ENCODE peak calls at places on chromosomes 4 and X, in seven cellular contexts. H is IMR-90, R is mesendoderm, W is H9, K is neuronal stem cell, V is trophoblast cell, N is mesenchymal stem cell. F is an unnamed sample.

GRCh38 chrX:13250831-13251612 is 68.8 kb downstream of the ATXN3L start:
- DNase-seq in H (peak; percentile 94), R (no peak), W (no peak), K (no peak), V (no peak), N (peak; percentile 93), F (no peak)

GRCh38 chr4:88211473-88212252 is 53.2 kb upstream of the ABCG2 start:
- DNase-seq in H (peak; percentile 46), R (peak; percentile 60), W (no peak), K (peak; percentile 72), V (peak; percentile 43), N (peak; percentile 61), F (peak; percentile 68)

GRCh38 chr4:78938868-78939666 is at the start of gene PAQR3:
- DNase-seq in H (peak; percentile 76), R (peak; percentile 91), W (peak; percentile 86), K (peak; percentile 82), V (peak; percentile 81), N (peak; percentile 79), F (peak; percentile 91)

GRCh38 chrX:38055170-38055847 is 49.0 kb downstream of the SYTL5 start:
- DNase-seq in H (peak; percentile 31), R (no peak), W (no peak), K (no peak), V (no peak), N (no peak), F (no peak)

GRCh38 chr4:6989331-6989923 is 53.7 kb upstream of the TADA2B start:
- DNase-seq in H (no peak), R (no peak), W (no peak), K (no peak), V (no peak), N (no peak), F (no peak)

GRCh38 chr4:15303052-15303641 is 124.7 kb upstream of the C1QTNF7 start:
- DNase-seq in H (peak; percentile 80), R (no peak), W (no peak), K (no peak), V (peak; percentile 46), N (peak; percentile 96), F (no peak)

GRCh38 chr4:153260152-153260551 is 55.9 kb downstream of the TRIM2 start:
- DNase-seq in H (no peak), R (peak; percentile 76), W (peak; percentile 50), K (no peak), V (no peak), N (peak; percentile 18), F (no peak)

GRCh38 chrX:32877592-32877991 is 333.8 kb downstream of the DMD start:
- DNase-seq in H (peak; percentile 41), R (peak; percentile 63), W (no peak), K (no peak), V (no peak), N (no peak), F (no peak)

GRCh38 chr4:124641715-124642380 is 70.7 kb downstream of the ANKRD50 start:
- DNase-seq in H (peak; percentile 94), R (no peak), W (no peak), K (no peak), V (no peak), N (peak; percentile 54), F (no peak)

GRCh38 chr4:120921456-120922389 is 803 bp downstream of the PRDM5 start:
- DNase-seq in H (peak; percentile 68), R (peak; percentile 59), W (peak; percentile 53), K (no peak), V (peak; percentile 1), N (peak; percentile 76), F (no peak)

GRCh38 chr4:99002274-99002673 is 6.8 kb downstream of the METAP1 start:
- DNase-seq in H (no peak), R (no peak), W (no peak), K (no peak), V (no peak), N (no peak), F (no peak)

GRCh38 chrX:33183366-33183765 is 28.0 kb downstream of the DMD start:
- DNase-seq in H (peak; percentile 82), R (peak; percentile 51), W (no peak), K (no peak), V (no peak), N (peak; percentile 43), F (no peak)

GRCh38 chrX:87528487-87528886 is 10.9 kb downstream of the KLHL4 start:
- DNase-seq in H (no peak), R (no peak), W (no peak), K (no peak), V (no peak), N (no peak), F (no peak)

GRCh38 chr4:41189669-41190068 is 24.7 kb downstream of the APBB2 start:
- DNase-seq in H (no peak), R (no peak), W (no peak), K (no peak), V (no peak), N (no peak), F (no peak)

GRCh38 chr4:124152130-124152529 is 560.4 kb downstream of the ANKRD50 start:
- DNase-seq in H (no peak), R (no peak), W (no peak), K (no peak), V (no peak), N (no peak), F (no peak)

GRCh38 chr4:26360864-26361263 is 40.0 kb downstream of the RBPJ start:
- DNase-seq in H (no peak), R (peak; percentile 45), W (no peak), K (peak; percentile 9), V (no peak), N (peak; percentile 36), F (no peak)

GRCh38 chrX:65034641-65035450 is 58.6 kb upstream of the ZC4H2 start:
- DNase-seq in H (peak; percentile 68), R (peak; percentile 92), W (peak; percentile 90), K (peak; percentile 78), V (no peak), N (peak; percentile 82), F (peak; percentile 79)

GRCh38 chrX:21581479-21581878 is 76.7 kb downstream of the KLHL34 start:
- DNase-seq in H (no peak), R (no peak), W (no peak), K (no peak), V (no peak), N (no peak), F (no peak)

GRCh38 chrX:55120767-55121358 is 32.0 kb downstream of the PAGE2 start:
- DNase-seq in H (no peak), R (peak; percentile 89), W (no peak), K (no peak), V (no peak), N (no peak), F (no peak)

GRCh38 chr4:153643406-153644016 is 40.6 kb upstream of the TLR2 start:
- DNase-seq in H (peak; percentile 59), R (peak; percentile 54), W (no peak), K (no peak), V (no peak), N (peak; percentile 47), F (no peak)

GRCh38 chrX:70527053-70527452 is 82.4 kb downstream of the DLG3 start:
- DNase-seq in H (no peak), R (no peak), W (no peak), K (no peak), V (no peak), N (no peak), F (no peak)

GRCh38 chr4:44447563-44448504 is 775 bp downstream of the KCTD8 start:
- DNase-seq in H (no peak), R (peak; percentile 85), W (peak; percentile 70), K (peak; percentile 49), V (no peak), N (peak; percentile 11), F (no peak)

GRCh38 chr4:139658185-139658584 is 7.4 kb upstream of the MGST2 start:
- DNase-seq in H (no peak), R (no peak), W (peak; percentile 58), K (no peak), V (no peak), N (no peak), F (no peak)

GRCh38 chr4:181161669-181162068 is 1081.5 kb upstream of the TENM3 start:
- DNase-seq in H (no peak), R (no peak), W (no peak), K (no peak), V (no peak), N (no peak), F (no peak)

GRCh38 chrX:47873123-47873522 is 36.4 kb downstream of the ZNF81 start:
- DNase-seq in H (no peak), R (no peak), W (no peak), K (no peak), V (no peak), N (no peak), F (no peak)

GRCh38 chr4:45662996-45663395 is 460.9 kb downstream of the GABRG1 start:
- DNase-seq in H (no peak), R (no peak), W (no peak), K (peak; percentile 5), V (no peak), N (peak; percentile 3), F (no peak)
- H2BK120ac ChIP-seq in H (no peak overlapping the region), R (no peak overlapping the region), W (no peak overlapping the region), K (no peak overlapping the region), V (no peak overlapping the region), N (no peak overlapping the region), F (no peak overlapping the region)

GRCh38 chr4:159430896-159431295 is 328.0 kb downstream of the RAPGEF2 start:
- DNase-seq in H (no peak), R (no peak), W (no peak), K (no peak), V (no peak), N (no peak), F (no peak)
- H2BK120ac ChIP-seq in H (no peak overlapping the region), R (no peak overlapping the region), W (no peak overlapping the region), K (no peak overlapping the region), V (no peak overlapping the region), N (no peak overlapping the region), F (no peak overlapping the region)

GRCh38 chrX:40189621-40190020 is 91.9 kb upstream of the BCOR start:
- DNase-seq in H (no peak), R (no peak), W (no peak), K (no peak), V (no peak), N (no peak), F (no peak)

GRCh38 chrX:40189018-40189417 is 91.3 kb upstream of the BCOR start:
- DNase-seq in H (no peak), R (no peak), W (no peak), K (no peak), V (peak; percentile 79), N (peak; percentile 16), F (no peak)

GRCh38 chrX:40182615-40183014 is 84.9 kb upstream of the BCOR start:
- DNase-seq in H (no peak), R (no peak), W (no peak), K (no peak), V (no peak), N (no peak), F (no peak)

GRCh38 chrX:40182095-40182494 is 84.3 kb upstream of the BCOR start:
- DNase-seq in H (no peak), R (no peak), W (no peak), K (no peak), V (no peak), N (no peak), F (no peak)

GRCh38 chrX:40184968-40185367 is 87.2 kb upstream of the BCOR start:
- DNase-seq in H (no peak), R (no peak), W (no peak), K (no peak), V (no peak), N (no peak), F (no peak)
- H2BK120ac ChIP-seq in H (no peak overlapping the region), R (no peak overlapping the region), W (no peak overlapping the region), K (no peak overlapping the region), V (no peak overlapping the region), N (no peak overlapping the region), F (no peak overlapping the region)

DNA sequence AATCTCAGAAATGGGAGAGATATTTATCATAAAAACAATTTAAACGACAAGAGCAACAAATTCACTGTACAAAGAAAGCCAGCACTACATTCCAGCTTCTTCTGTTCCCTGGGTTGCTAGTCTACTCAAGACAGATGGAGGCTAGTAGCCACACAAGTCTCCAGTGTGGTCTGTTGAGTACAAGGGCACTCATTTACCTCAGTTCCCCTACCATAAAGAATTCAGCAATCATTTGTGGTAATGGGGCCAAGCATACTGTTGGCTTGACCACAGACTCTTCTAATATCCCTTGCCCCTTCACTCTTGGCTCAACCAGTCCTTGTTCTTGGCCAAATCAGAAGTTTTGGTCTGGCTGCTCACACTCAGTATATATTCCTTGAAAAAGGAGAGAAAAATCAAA is 212.3 kb downstream of the COX18 start:
- DNase-seq in H (no peak), R (no peak), W (no peak), K (no peak), V (no peak), N (no peak), F (no peak)
- H2BK120ac ChIP-seq in H (no peak overlapping the region), R (no peak overlapping the region), W (no peak overlapping the region), K (no peak overlapping the region), V (no peak overlapping the region), N (no peak overlapping the region), F (no peak overlapping the region)

F was measured in H1.